ENCODE peak calls at places on chromosome 13, in nine cellular contexts. G, O, B, V, E, R, Z, T and X are unnamed samples.

GRCh38 chr13:22103046-22103445 is 432.2 kb downstream of the FGF9 start:
- DNase-seq in G (no peak), O (no peak), B (no peak), V (no peak), E (no peak), R (no peak), Z (no peak), T (no peak), X (no peak)

GRCh38 chr13:102648046-102648445 is 46.8 kb downstream of the METTL21C start:
- DNase-seq in G (peak; percentile 34), O (no peak), B (no peak), V (no peak), E (no peak), R (no peak), Z (no peak), T (no peak), X (no peak)

GRCh38 chr13:75761373-75761772 is 125.2 kb downstream of the LMO7 start:
- DNase-seq in G (no peak), O (no peak), B (no peak), V (no peak), E (no peak), R (no peak), Z (no peak), T (no peak), X (no peak)

GRCh38 chr13:105552078-105552477 is 983.4 kb downstream of the EFNB2 start:
- DNase-seq in G (no peak), O (no peak), B (no peak), V (no peak), E (no peak), R (no peak), Z (no peak), T (no peak), X (no peak)

GRCh38 chr13:36297600-36298338 is at the start of gene CCDC169:
- DNase-seq in G (peak; percentile 85), O (peak; percentile 85), B (peak; percentile 90), V (peak; percentile 5), E (peak; percentile 77), R (peak; percentile 64), Z (peak; percentile 68), T (peak; percentile 74), X (peak; percentile 90)

GRCh38 chr13:32734511-32734910 is 148.3 kb downstream of the PDS5B start:
- DNase-seq in G (peak; percentile 37), O (no peak), B (no peak), V (no peak), E (no peak), R (no peak), Z (peak; percentile 21), T (peak; percentile 14), X (peak; percentile 17)

GRCh38 chr13:30690282-30691188 is 44.8 kb upstream of the ALOX5AP start:
- DNase-seq in G (no peak), O (peak; percentile 90), B (peak; percentile 86), V (no peak), E (peak; percentile 38), R (peak; percentile 75), Z (peak; percentile 77), T (no peak), X (peak; percentile 37)

GRCh38 chr13:94239135-94239534 is 240.3 kb downstream of the DCT start:
- DNase-seq in G (no peak), O (no peak), B (no peak), V (no peak), E (no peak), R (no peak), Z (no peak), T (no peak), X (no peak)

GRCh38 chr13:70338608-70339007 is 230.4 kb upstream of the KLHL1 start:
- DNase-seq in G (no peak), O (no peak), B (no peak), V (no peak), E (no peak), R (no peak), Z (no peak), T (no peak), X (no peak)

GRCh38 chr13:99955747-99956472 is 15.7 kb downstream of the ZIC5 start:
- DNase-seq in G (no peak), O (peak; percentile 71), B (no peak), V (no peak), E (no peak), R (no peak), Z (no peak), T (peak; percentile 42), X (no peak)

GRCh38 chr13:107205318-107206112 is 637.6 kb upstream of the ARGLU1 start:
- DNase-seq in G (peak; percentile 71), O (no peak), B (peak; percentile 87), V (no peak), E (peak; percentile 77), R (peak; percentile 48), Z (peak; percentile 64), T (peak; percentile 66), X (peak; percentile 43)

GRCh38 chr13:85665286-85665685 is 133.9 kb downstream of the SLITRK6 start:
- DNase-seq in G (no peak), O (no peak), B (no peak), V (no peak), E (no peak), R (no peak), Z (no peak), T (no peak), X (peak; percentile 31)

GRCh38 chr13:75263741-75264407 is 218.1 kb downstream of the TBC1D4 start:
- DNase-seq in G (no peak), O (no peak), B (no peak), V (no peak), E (no peak), R (no peak), Z (no peak), T (no peak), X (no peak)

GRCh38 chr13:113410472-113411201 is 42.7 kb downstream of the ADPRHL1 start:
- DNase-seq in G (no peak), O (no peak), B (peak; percentile 59), V (no peak), E (no peak), R (no peak), Z (peak; percentile 30), T (no peak), X (no peak)

GRCh38 chr13:112443191-112444000 is 67.2 kb downstream of the SPACA7 start:
- DNase-seq in G (no peak), O (peak; percentile 75), B (peak; percentile 57), V (no peak), E (peak; percentile 25), R (no peak), Z (no peak), T (no peak), X (peak; percentile 10)

GRCh38 chr13:66152596-66152995 is 1077.5 kb downstream of the PCDH9 start:
- DNase-seq in G (no peak), O (no peak), B (no peak), V (no peak), E (no peak), R (no peak), Z (no peak), T (no peak), X (no peak)

GRCh38 chr13:31756346-31756745 is 17.0 kb downstream of the RXFP2 start:
- DNase-seq in G (no peak), O (no peak), B (no peak), V (no peak), E (no peak), R (no peak), Z (no peak), T (no peak), X (no peak)

GRCh38 chr13:50123862-50124535 is 108.8 kb downstream of the KCNRG start:
- DNase-seq in G (peak; percentile 95), O (peak; percentile 85), B (no peak), V (peak; percentile 93), E (peak; percentile 79), R (peak; percentile 96), Z (peak; percentile 69), T (no peak), X (peak; percentile 97)

GRCh38 chr13:79194272-79194671 is 211.8 kb downstream of the RBM26 start:
- DNase-seq in G (no peak), O (no peak), B (no peak), V (no peak), E (no peak), R (no peak), Z (no peak), T (no peak), X (no peak)

GRCh38 chr13:52786747-52787146 is 47.1 kb upstream of the CNMD start:
- DNase-seq in G (no peak), O (no peak), B (no peak), V (no peak), E (no peak), R (no peak), Z (no peak), T (no peak), X (no peak)

GRCh38 chr13:112938680-112939079 is 30.3 kb upstream of the MCF2L start:
- DNase-seq in G (no peak), O (peak; percentile 50), B (peak; percentile 47), V (no peak), E (no peak), R (no peak), Z (no peak), T (no peak), X (no peak)

GRCh38 chr13:108755084-108755483 is 125.7 kb downstream of the MYO16 start:
- DNase-seq in G (no peak), O (no peak), B (no peak), V (no peak), E (no peak), R (no peak), Z (no peak), T (no peak), X (no peak)

GRCh38 chr13:43316997-43317396 is 293.6 kb downstream of the DNAJC15 start:
- DNase-seq in G (peak; percentile 82), O (no peak), B (no peak), V (no peak), E (no peak), R (no peak), Z (peak; percentile 23), T (no peak), X (no peak)

GRCh38 chr13:51451467-51452390 is 1.1 kb downstream of the INTS6 start:
- DNase-seq in G (peak; percentile 66), O (peak; percentile 95), B (peak; percentile 96), V (peak; percentile 50), E (peak; percentile 86), R (peak; percentile 58), Z (peak; percentile 73), T (peak; percentile 80), X (peak; percentile 85)
- TF ChIP-seq POLR2A in G (no peak), O (no peak), B (no peak), V (no peak), E (peak; percentile 33), R (no peak), Z (peak; percentile 40), T (no peak), X (peak; percentile 51)

GRCh38 chr13:110676511-110677204 is 29.3 kb downstream of the CARS2 start:
- DNase-seq in G (no peak), O (no peak), B (peak; percentile 86), V (no peak), E (no peak), R (no peak), Z (no peak), T (no peak), X (no peak)
- TF ChIP-seq POLR2A in G (no peak), O (no peak), B (no peak), V (no peak), E (no peak), R (no peak), Z (no peak), T (no peak), X (no peak)

GRCh38 chr13:46982856-46983582 is 86.2 kb upstream of the HTR2A start:
- DNase-seq in G (no peak), O (no peak), B (no peak), V (no peak), E (no peak), R (no peak), Z (no peak), T (no peak), X (no peak)
- TF ChIP-seq POLR2A in G (no peak), O (no peak), B (no peak), V (no peak), E (no peak), R (no peak), Z (no peak), T (no peak), X (no peak)

GRCh38 chr13:72781461-72782439 is at the start of the genes DIS3 and PIBF1:
- DNase-seq in G (peak; percentile 98), O (peak; percentile 99), B (peak; percentile 99), V (peak; percentile 83), E (peak; percentile 96), R (peak; percentile 96), Z (peak; percentile 98), T (peak; percentile 95), X (peak; percentile 97)
- TF ChIP-seq POLR2A in G (peak; percentile 77), O (peak; percentile 20), B (no peak), V (peak; percentile 83), E (peak; percentile 33), R (peak; percentile 26), Z (peak; percentile 81), T (peak; percentile 59), X (peak; percentile 91)